ENCODE peak calls at places on chromosomes 6 and 20, in five cellular contexts. U is stomach, S is ovary, W is cardiac muscle cell, Q is mammary epithelial cell. X is an unnamed sample.

GRCh38 chr6:148146717-148147116 is 195.9 kb upstream of the SASH1 start:
- DNase-seq in U (no peak), S (no peak), W (peak; percentile 23), Q (peak; percentile 76), X (peak; percentile 26)

GRCh38 chr6:25882066-25882496 is 8.0 kb upstream of the SLC17A3 start:
- DNase-seq in U (peak; percentile 48), S (peak; percentile 9), W (peak; percentile 19), Q (no peak), X (no peak)

GRCh38 chr20:14055127-14055742 is 59.9 kb downstream of the MACROD2 start:
- DNase-seq in U (no peak), S (no peak), W (peak; percentile 78), Q (peak; percentile 48), X (peak; percentile 14)

GRCh38 chr6:39393075-39393474 is 70.6 kb upstream of the KCNK16 start:
- DNase-seq in U (no peak), S (no peak), W (no peak), Q (no peak), X (no peak)

GRCh38 chr20:56382696-56383095 is 9.3 kb downstream of the AURKA start:
- DNase-seq in U (no peak), S (no peak), W (no peak), Q (no peak), X (no peak)

GRCh38 chr6:45921703-45922270 is 93.9 kb downstream of the CLIC5 start:
- DNase-seq in U (no peak), S (no peak), W (peak; percentile 10), Q (no peak), X (no peak)

GRCh38 chr6:35044145-35044745 is 96.9 kb downstream of the TCP11 start:
- DNase-seq in U (no peak), S (no peak), W (peak; percentile 73), Q (peak; percentile 37), X (no peak)

GRCh38 chr6:56246941-56247653 is at the start of gene COL21A1:
- DNase-seq in U (no peak), S (peak; percentile 29), W (peak; percentile 60), Q (no peak), X (no peak)

GRCh38 chr20:47733892-47734291 is 51.4 kb downstream of the SULF2 start:
- DNase-seq in U (no peak), S (no peak), W (no peak), Q (no peak), X (no peak)

GRCh38 chr20:40955326-40955725 is 73.3 kb upstream of the TOP1 start:
- DNase-seq in U (peak; percentile 9), S (no peak), W (no peak), Q (no peak), X (no peak)

GRCh38 chr6:68134796-68135195 is 500.3 kb upstream of the ADGRB3 start:
- DNase-seq in U (no peak), S (no peak), W (peak; percentile 16), Q (no peak), X (no peak)

GRCh38 chr6:170235726-170236125 is 55.2 kb downstream of the DLL1 start:
- DNase-seq in U (no peak), S (no peak), W (no peak), Q (no peak), X (no peak)

GRCh38 chr6:6556738-6557503 is 31.6 kb upstream of the LY86 start:
- DNase-seq in U (peak; percentile 36), S (no peak), W (peak; percentile 52), Q (no peak), X (no peak)

GRCh38 chr20:59273699-59274380 is 26.6 kb upstream of the EDN3 start:
- DNase-seq in U (no peak), S (no peak), W (no peak), Q (no peak), X (no peak)

GRCh38 chr20:46022411-46023147 is 6.4 kb upstream of the SLC12A5 start:
- DNase-seq in U (peak; percentile 65), S (peak; percentile 30), W (peak; percentile 48), Q (peak; percentile 23), X (no peak)

GRCh38 chr6:1321715-1322114 is 9.8 kb downstream of the FOXQ1 start:
- DNase-seq in U (no peak), S (no peak), W (peak; percentile 79), Q (no peak), X (no peak)

GRCh38 chr6:141666187-141666586 is 466.5 kb upstream of the GJE1 start:
- DNase-seq in U (no peak), S (no peak), W (no peak), Q (no peak), X (no peak)

GRCh38 chr20:35699914-35700624 is 864 bp downstream of the ROMO1 start:
- DNase-seq in U (no peak), S (no peak), W (no peak), Q (no peak), X (no peak)

GRCh38 chr20:63731410-63731809 is 5.1 kb upstream of the LIME1 start:
- DNase-seq in U (no peak), S (no peak), W (no peak), Q (no peak), X (no peak)
- H3K4me3 ChIP-seq in U (no peak overlapping the region), S (no peak overlapping the region), W (no peak overlapping the region), Q (no peak overlapping the region), X (no peak overlapping the region)

DNA sequence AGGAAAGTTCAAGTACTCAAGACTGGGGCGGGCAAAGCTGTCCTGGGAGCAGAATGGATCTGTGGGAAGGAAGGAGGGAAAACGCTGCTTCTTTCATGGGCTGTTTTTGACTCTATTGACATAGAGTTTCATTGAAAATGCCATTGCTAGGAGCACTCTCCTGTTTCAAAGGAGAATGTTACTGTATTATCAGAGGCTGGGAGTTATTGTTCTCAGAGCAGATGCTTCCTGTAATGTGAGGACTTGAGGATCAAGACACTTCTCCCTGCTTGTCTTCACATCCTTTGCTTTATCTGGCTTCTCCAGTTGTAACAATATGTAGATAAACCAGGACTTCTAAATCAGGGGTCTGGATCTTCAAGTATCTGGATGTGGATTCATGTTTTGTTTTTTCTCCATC is 3.7 kb downstream of the CD109 start:
- DNase-seq in U (no peak), S (no peak), W (peak; percentile 32), Q (no peak), X (no peak)
- TF ChIP-seq CTCF in U (no peak), S (no peak), W (no peak), Q (no peak), X (no peak)

DNA sequence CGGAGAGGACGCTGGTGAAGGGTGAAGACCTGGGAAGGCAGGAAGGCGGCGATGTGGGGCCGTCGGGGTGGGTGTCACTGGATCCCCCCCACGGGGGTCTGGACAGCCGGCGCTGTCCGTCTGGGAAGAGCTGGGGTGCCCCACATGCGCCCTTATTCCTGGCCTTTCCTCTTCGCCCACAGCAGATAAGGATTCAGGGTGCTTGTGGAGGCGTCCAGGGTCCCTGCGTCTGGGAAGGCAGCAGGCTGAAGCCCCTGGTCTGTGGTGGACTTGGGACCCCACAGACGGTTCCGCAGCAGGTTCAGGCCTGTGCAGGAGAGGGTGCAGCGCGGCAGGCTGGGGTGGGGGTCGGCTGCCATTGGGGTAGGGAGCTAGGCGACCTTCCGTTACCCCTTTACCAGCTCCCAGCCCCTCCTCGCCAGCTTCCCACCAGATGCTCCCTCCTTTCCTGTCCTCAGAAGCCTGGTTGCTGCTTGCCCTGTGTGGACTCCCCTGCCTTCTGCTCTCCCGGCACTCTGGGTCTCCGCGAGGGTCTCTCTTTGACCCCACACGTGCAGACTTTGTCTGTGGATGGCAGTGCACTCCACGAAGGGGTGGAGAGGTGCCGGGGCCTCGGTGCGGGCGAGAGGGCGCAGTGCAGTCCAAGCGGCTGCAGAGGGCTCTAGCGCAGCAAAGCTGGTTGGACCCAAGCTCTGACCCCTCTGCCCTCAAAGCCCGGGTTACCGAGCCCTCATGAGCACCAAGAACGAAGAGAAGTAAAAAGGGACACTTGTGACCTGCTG is 2.1 kb upstream of the GATA5 start:
- DNase-seq in U (no peak), S (no peak), W (no peak), Q (no peak), X (no peak)
- H3K27me3 ChIP-seq in U (peaks cover 57% of the 10 kb centered on the region), S (peaks cover 16% of the 10 kb centered on the region), W (no peaks in the 10 kb centered on the region), Q (peaks cover 57% of the 10 kb centered on the region), X (peaks cover 87% of the 10 kb centered on the region)

DNA sequence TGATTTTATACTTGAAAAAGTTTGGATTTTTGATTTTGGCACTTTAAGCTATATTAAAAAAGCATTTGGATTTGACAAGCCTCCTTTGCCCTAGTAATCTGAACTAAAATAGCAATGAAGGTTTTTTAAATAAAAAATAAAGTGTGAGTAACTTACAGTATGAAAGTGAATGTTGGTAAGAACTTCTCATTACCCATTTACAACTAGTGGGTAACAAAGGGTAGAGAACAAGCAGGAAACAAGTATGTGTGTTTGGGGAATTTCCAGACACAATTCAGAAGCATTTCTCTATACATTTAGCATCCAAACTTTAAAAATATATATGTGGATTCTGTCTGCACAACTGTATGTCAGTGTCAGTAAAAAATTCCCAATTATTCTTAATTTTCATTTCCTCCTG is 2.9 kb downstream of the TMEM30A start:
- DNase-seq in U (no peak), S (no peak), W (no peak), Q (no peak), X (no peak)
- H3K4me3 ChIP-seq in U (no peak overlapping the region), S (no peak overlapping the region), W (peak overlapping the region; percentile 95), Q (peak overlapping the region; percentile 93), X (peak overlapping the region; percentile 0)

GRCh38 chr20:38173237-38174156 is 8.4 kb upstream of the TGM2 start:
- DNase-seq in U (peak; percentile 40), S (no peak), W (peak; percentile 85), Q (peak; percentile 87), X (peak; percentile 85)
- TF ChIP-seq CTCF in U (no peak), S (no peak), W (no peak), Q (no peak), X (no peak)

GRCh38 chr6:149933461-149933860 is 8.4 kb upstream of the ULBP2 start:
- DNase-seq in U (no peak), S (no peak), W (no peak), Q (no peak), X (no peak)
- H3K27me3 ChIP-seq in U (peaks cover 54% of the 10 kb centered on the region), S (no peaks in the 10 kb centered on the region), W (peaks cover 99% of the 10 kb centered on the region), Q (no peaks in the 10 kb centered on the region), X (peaks cover 41% of the 10 kb centered on the region)

GRCh38 chr6:42615518-42615917 is 51.7 kb downstream of the UBR2 start:
- DNase-seq in U (no peak), S (no peak), W (no peak), Q (no peak), X (no peak)

GRCh38 chr6:42616716-42617115 is 52.9 kb downstream of the UBR2 start:
- DNase-seq in U (no peak), S (no peak), W (no peak), Q (no peak), X (no peak)

GRCh38 chr6:42618105-42618504 is 54.3 kb downstream of the UBR2 start:
- DNase-seq in U (no peak), S (no peak), W (no peak), Q (no peak), X (no peak)

GRCh38 chr6:42618686-42619085 is 54.9 kb downstream of the UBR2 start:
- DNase-seq in U (no peak), S (no peak), W (peak; percentile 2), Q (peak; percentile 12), X (no peak)

DNA sequence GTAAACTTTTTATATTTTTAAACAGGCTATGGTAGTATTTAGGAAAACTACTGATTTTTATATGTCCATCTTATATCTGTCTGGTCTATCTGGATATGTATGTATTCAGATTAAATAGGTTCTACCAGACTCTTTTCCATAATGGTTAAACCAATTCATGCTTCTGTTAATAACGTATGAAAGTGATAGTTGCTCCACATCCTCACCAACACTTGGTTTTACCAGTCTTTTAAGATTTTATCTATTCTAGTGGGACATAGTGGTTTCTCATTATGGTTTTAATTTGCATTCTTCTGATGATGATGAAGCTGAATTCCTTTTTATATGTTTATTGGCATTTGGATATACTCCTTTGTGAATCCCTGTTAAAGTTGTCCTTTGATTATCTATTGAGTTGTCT is 56.1 kb downstream of the UBR2 start:
- DNase-seq in U (no peak), S (no peak), W (no peak), Q (no peak), X (no peak)
- H3K4me3 ChIP-seq in U (no peak overlapping the region), S (no peak overlapping the region), W (no peak overlapping the region), Q (no peak overlapping the region), X (no peak overlapping the region)

GRCh38 chr6:2797564-2798014 is 32.4 kb downstream of the WRNIP1 start:
- DNase-seq in U (no peak), S (no peak), W (no peak), Q (no peak), X (no peak)
- TF ChIP-seq CTCF in U (no peak), S (no peak), W (no peak), Q (no peak), X (no peak)

X was measured in kidney epithelial cell.